ENCODE peak calls at places on chromosomes 4 and X, in six cellular contexts. One of them, this sample, is unnamed.

GRCh38 chr4:185874516-185875230 is 62.7 kb upstream of the SORBS2 start:
- DNase-seq in SW480: no peak
- DNase-seq in frontal cortex: no peak
- DNase-seq in K562: no peak
- DNase-seq in EL: peak; percentile 44
- DNase-seq in nucleus accumbens: no peak
- DNase-seq in this sample: no peak

GRCh38 chr4:7595883-7596535 is 161.3 kb upstream of the PSAPL1 start:
- DNase-seq in SW480: no peak
- DNase-seq in frontal cortex: no peak
- DNase-seq in K562: no peak
- DNase-seq in EL: no peak
- DNase-seq in nucleus accumbens: no peak
- DNase-seq in this sample: no peak

GRCh38 chrX:102934624-102935023 is 2.4 kb upstream of the RAB40AL start:
- DNase-seq in SW480: peak; percentile 2
- DNase-seq in frontal cortex: no peak
- DNase-seq in K562: peak; percentile 37
- DNase-seq in EL: peak; percentile 30
- DNase-seq in nucleus accumbens: no peak
- DNase-seq in this sample: no peak

GRCh38 chrX:46601283-46601682 is 27.7 kb downstream of the CHST7 start:
- DNase-seq in SW480: no peak
- DNase-seq in frontal cortex: no peak
- DNase-seq in K562: no peak
- DNase-seq in EL: no peak
- DNase-seq in nucleus accumbens: no peak
- DNase-seq in this sample: no peak

GRCh38 chr4:147596976-147597375 is 20.2 kb upstream of the TMEM184C start:
- DNase-seq in SW480: no peak
- DNase-seq in frontal cortex: no peak
- DNase-seq in K562: no peak
- DNase-seq in EL: peak; percentile 92
- DNase-seq in nucleus accumbens: no peak
- DNase-seq in this sample: peak; percentile 40

GRCh38 chrX:134948333-134949241 is 42.2 kb upstream of the SMIM10 start:
- DNase-seq in SW480: peak; percentile 74
- DNase-seq in frontal cortex: no peak
- DNase-seq in K562: no peak
- DNase-seq in EL: peak; percentile 84
- DNase-seq in nucleus accumbens: no peak
- DNase-seq in this sample: peak; percentile 63

GRCh38 chrX:38465686-38466085 is 95.7 kb upstream of the TSPAN7 start:
- DNase-seq in SW480: no peak
- DNase-seq in frontal cortex: no peak
- DNase-seq in K562: no peak
- DNase-seq in EL: no peak
- DNase-seq in nucleus accumbens: no peak
- DNase-seq in this sample: no peak

GRCh38 chr4:75630174-75630931 is at the start of gene CDKL2:
- DNase-seq in SW480: peak; percentile 83
- DNase-seq in frontal cortex: peak; percentile 66
- DNase-seq in K562: no peak
- DNase-seq in EL: peak; percentile 70
- DNase-seq in nucleus accumbens: peak; percentile 53
- DNase-seq in this sample: peak; percentile 80

GRCh38 chrX:123753656-123754350 is 21.0 kb upstream of the THOC2 start:
- DNase-seq in SW480: no peak
- DNase-seq in frontal cortex: no peak
- DNase-seq in K562: no peak
- DNase-seq in EL: no peak
- DNase-seq in nucleus accumbens: no peak
- DNase-seq in this sample: no peak

GRCh38 chr4:176137626-176138025 is 57.8 kb downstream of the SPATA4 start:
- DNase-seq in SW480: no peak
- DNase-seq in frontal cortex: no peak
- DNase-seq in K562: no peak
- DNase-seq in EL: peak; percentile 28
- DNase-seq in nucleus accumbens: no peak
- DNase-seq in this sample: no peak

GRCh38 chrX:100829730-100830129 is 9.5 kb downstream of the CSTF2 start:
- DNase-seq in SW480: no peak
- DNase-seq in frontal cortex: no peak
- DNase-seq in K562: no peak
- DNase-seq in EL: peak; percentile 65
- DNase-seq in nucleus accumbens: no peak
- DNase-seq in this sample: no peak

GRCh38 chr4:79235074-79235473 is 90.8 kb downstream of the NAA11 start:
- DNase-seq in SW480: no peak
- DNase-seq in frontal cortex: no peak
- DNase-seq in K562: no peak
- DNase-seq in EL: no peak
- DNase-seq in nucleus accumbens: no peak
- DNase-seq in this sample: no peak